ENCODE peak calls at places on chromosome X, in six cellular contexts. P, J, T, A, V and H are unnamed samples.

GRCh38 chrX:21509912-21510311 is 135.7 kb downstream of the CNKSR2 start:
- DNase-seq in P (no peak), V (peak), T (no peak), A (peak), J (no peak), H (no peak)

GRCh38 chrX:143632625-143633387 is 3.1 kb downstream of the SLITRK4 start:
- DNase-seq in V (no peak), A (no peak), J (no peak), P (peak), T (no peak), H (no peak)

GRCh38 chrX:17674611-17675010 is 62.7 kb upstream of the SCML1 start:
- DNase-seq in V (no peak), J (peak), A (no peak), P (no peak), T (no peak), H (no peak)

GRCh38 chrX:97326456-97326855 is 442.7 kb downstream of the RPA4 start:
- DNase-seq in T (peak), V (peak), P (no peak), J (no peak), A (no peak), H (no peak)

GRCh38 chrX:139759637-139760036 is 51.7 kb upstream of the MCF2 start:
- DNase-seq in P (peak), V (peak), J (no peak), T (peak), A (peak), H (peak)

GRCh38 chrX:41472231-41472815 is 25.2 kb downstream of the NYX start:
- DNase-seq in A (no peak), T (no peak), P (no peak), V (no peak), J (no peak), H (no peak)

GRCh38 chrX:48972214-48973164 is 845 bp upstream of the KCND1 start:
- DNase-seq in V (peak), T (peak), J (peak), A (no peak), P (peak), H (peak)

GRCh38 chrX:32804034-32804433 is 407.3 kb downstream of the DMD start:
- DNase-seq in P (no peak), J (no peak), T (no peak), V (no peak), A (no peak), H (no peak)

GRCh38 chrX:9729161-9729885 is 36.3 kb downstream of the GPR143 start:
- DNase-seq in A (no peak), P (peak), J (no peak), V (no peak), T (no peak), H (peak)

GRCh38 chrX:53319614-53320542 is 38.5 kb upstream of the IQSEC2 start:
- DNase-seq in J (no peak), T (no peak), A (no peak), P (no peak), V (no peak), H (peak)

GRCh38 chrX:11579856-11580595 is 85.7 kb downstream of the ARHGAP6 start:
- DNase-seq in V (no peak), A (no peak), J (no peak), T (no peak), P (peak), H (no peak)

GRCh38 chrX:12441376-12442128 is 303.3 kb downstream of the FRMPD4 start:
- DNase-seq in P (peak), A (peak), J (no peak), V (peak), T (no peak), H (peak)

GRCh38 chrX:9573282-9574106 is 108.6 kb downstream of the TBL1X start:
- DNase-seq in P (no peak), T (no peak), J (no peak), V (no peak), A (no peak), H (no peak)

GRCh38 chrX:105765691-105766090 is 56.6 kb upstream of the NRK start:
- DNase-seq in T (no peak), J (no peak), P (peak), V (no peak), A (no peak), H (no peak)

GRCh38 chrX:39324233-39324632 is 523.0 kb downstream of the MID1IP1 start:
- DNase-seq in J (no peak), V (no peak), P (no peak), A (no peak), T (no peak), H (no peak)

GRCh38 chrX:75276666-75277065 is 2.8 kb downstream of the UPRT start:
- DNase-seq in P (no peak), V (no peak), T (no peak), J (no peak), A (no peak), H (no peak)

GRCh38 chrX:132173647-132174046 is 45.6 kb downstream of the RAP2C start:
- DNase-seq in T (no peak), J (no peak), P (no peak), V (no peak), A (no peak), H (no peak)

GRCh38 chrX:56764975-56765791 is 36.1 kb downstream of the NBDY start:
- DNase-seq in J (no peak), P (peak), A (no peak), V (no peak), T (peak), H (no peak)

GRCh38 chrX:10833299-10834169 is 213.1 kb upstream of the MID1 start:
- DNase-seq in J (peak), V (no peak), T (no peak), P (peak), A (peak), H (peak)

GRCh38 chrX:82692991-82693390 is 815.1 kb upstream of the POU3F4 start:
- DNase-seq in P (no peak), J (no peak), T (no peak), A (no peak), V (no peak), H (no peak)

GRCh38 chrX:13087322-13088154 is 43.1 kb upstream of the FAM9C start:
- DNase-seq in A (peak), J (no peak), V (peak), P (peak), T (peak), H (no peak)

GRCh38 chrX:119669424-119670037 is 23.4 kb downstream of the SEPTIN6 start:
- DNase-seq in A (no peak), J (no peak), V (peak), P (peak), T (no peak), H (no peak)

GRCh38 chrX:115311139-115311538 is 21.6 kb downstream of the LUZP4 start:
- DNase-seq in P (no peak), T (no peak), A (no peak), J (no peak), V (no peak), H (no peak)

GRCh38 chrX:30702736-30703135 is 49.5 kb downstream of the GK start:
- DNase-seq in J (no peak), A (no peak), T (no peak), P (peak), V (peak), H (peak)

GRCh38 chrX:19382500-19383145 is 38.9 kb downstream of the PDHA1 start:
- DNase-seq in V (peak), J (peak), A (peak), T (peak), P (peak), H (peak)

GRCh38 chrX:47321386-47321785 is 49.0 kb upstream of the ZNF157 start:
- DNase-seq in A (peak), J (no peak), V (peak), P (peak), T (no peak), H (peak)

GRCh38 chrX:16786791-16787735 is 797 bp downstream of the TXLNG start:
- DNase-seq in J (no peak), V (no peak), P (no peak), T (peak), A (peak), H (peak)

GRCh38 chrX:9253211-9253610 is 211.6 kb upstream of the TBL1X start:
- DNase-seq in V (no peak), P (no peak), J (no peak), A (no peak), T (no peak), H (no peak)

GRCh38 chrX:65644621-65645287 is 22.7 kb upstream of the MSN start:
- DNase-seq in J (peak), P (peak), T (no peak), A (peak), V (peak), H (peak)

GRCh38 chrX:10235851-10236250 is 79.1 kb downstream of the CLCN4 start:
- DNase-seq in V (peak), T (no peak), A (no peak), P (peak), J (no peak), H (peak)

GRCh38 chrX:1661048-1661921 is 46.4 kb downstream of the ASMT start:
- DNase-seq in T (peak), P (no peak), V (no peak), A (peak), J (peak), H (no peak)

GRCh38 chrX:47513697-47514085 is 30.7 kb upstream of the ZNF41 start:
- DNase-seq in A (no peak), J (no peak), T (no peak), P (peak), V (no peak), H (no peak)

GRCh38 chrX:75038925-75039324 is 113.7 kb upstream of the NEXMIF start:
- DNase-seq in V (peak), A (peak), T (no peak), P (peak), J (no peak), H (peak)

GRCh38 chrX:22652596-22652995 is 347.2 kb upstream of the DDX53 start:
- DNase-seq in T (no peak), A (no peak), J (peak), V (peak), P (peak), H (peak)

GRCh38 chrX:9855536-9856320 is 69.5 kb downstream of the SHROOM2 start:
- DNase-seq in P (peak), T (no peak), V (no peak), J (no peak), A (no peak), H (no peak)

GRCh38 chrX:10110984-10111363 is 45.8 kb upstream of the CLCN4 start:
- DNase-seq in J (no peak), P (no peak), A (no peak), T (peak), V (no peak), H (peak)

GRCh38 chrX:48306175-48306574 is 50.3 kb downstream of the SSX3 start:
- DNase-seq in J (no peak), V (no peak), P (no peak), T (no peak), A (no peak), H (no peak)

GRCh38 chrX:134137353-134137752 is 99.6 kb upstream of the CCDC160 start:
- DNase-seq in P (no peak), A (no peak), V (no peak), J (no peak), T (no peak), H (no peak)

GRCh38 chrX:149470960-149471359 is 34.1 kb downstream of the IDS start:
- DNase-seq in V (peak), J (peak), P (peak), A (peak), T (peak), H (peak)
- H3K9ac ChIP-seq in V (no peak), J (no peak), P (peak), A (no peak), T (no peak), H (peak)

GRCh38 chrX:153621949-153622598 is 23.1 kb upstream of the CCNQ start:
- DNase-seq in P (no peak), J (no peak), T (no peak), V (no peak), A (no peak), H (no peak)
- H3K9ac ChIP-seq in P (no peak), J (no peak), T (no peak), V (no peak), A (no peak), H (no peak)

GRCh38 chrX:104288961-104289360 is 34.2 kb upstream of the ESX1 start:
- DNase-seq in A (no peak), T (no peak), V (no peak), P (no peak), J (no peak), H (no peak)
- H3K9ac ChIP-seq in A (no peak), T (no peak), V (no peak), P (no peak), J (no peak), H (no peak)

GRCh38 chrX:5730561-5730960 is 498.1 kb downstream of the NLGN4X start:
- DNase-seq in J (no peak), A (peak), P (no peak), T (no peak), V (no peak), H (no peak)
- H3K9ac ChIP-seq in J (no peak), A (no peak), P (no peak), T (no peak), V (no peak), H (no peak)

GRCh38 chrX:69305333-69306062 is 140.2 kb upstream of the PJA1 start:
- DNase-seq in T (no peak), J (no peak), A (no peak), V (no peak), P (no peak), H (no peak)
- H3K9ac ChIP-seq in T (no peak), J (no peak), A (no peak), V (no peak), P (no peak), H (no peak)

GRCh38 chrX:23732704-23733103 is 10.4 kb downstream of the ACOT9 start:
- DNase-seq in A (no peak), V (no peak), T (peak), J (no peak), P (no peak), H (no peak)
- H3K9ac ChIP-seq in A (no peak), V (no peak), T (peak), J (no peak), P (no peak), H (no peak)

DNA sequence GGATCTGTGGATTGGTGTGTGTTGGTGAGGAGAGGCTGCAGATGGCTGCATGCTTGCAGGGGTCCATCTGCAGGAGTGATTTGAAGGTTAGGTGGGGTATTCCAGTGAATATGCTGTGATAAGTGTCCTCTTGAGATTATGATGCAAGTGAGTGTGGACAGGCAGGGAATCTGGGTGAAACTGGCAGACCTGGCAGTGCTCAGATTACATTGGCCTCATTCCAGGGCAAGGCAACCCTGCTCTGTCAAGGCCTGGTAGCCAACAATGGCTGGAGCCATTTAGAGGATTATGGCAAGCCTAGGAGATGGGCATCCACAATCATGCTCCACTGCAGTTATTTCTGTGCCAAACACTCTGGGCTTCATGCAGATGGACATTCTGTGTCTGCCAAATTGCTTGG is 113.9 kb downstream of the RTL3 start:
- DNase-seq in A (no peak), V (no peak), P (no peak), T (no peak), J (no peak), H (no peak)
- H3K9ac ChIP-seq in A (no peak), V (no peak), P (no peak), T (no peak), J (no peak), H (no peak)